ENCODE peak calls at places on chromosomes 5 and 9, in four cellular contexts. U is left ventricle myocardium inferior, K is heart right ventricle, D is A549. X is an unnamed sample.

GRCh38 chr9:123217148-123217585 is 51.2 kb downstream of the STRBP start:
- DNase-seq in K (no peak), D (no peak), U (no peak), X (no peak)

GRCh38 chr9:19411316-19411715 is 2.5 kb downstream of the ACER2 start:
- DNase-seq in K (no peak), D (no peak), U (no peak), X (no peak)

GRCh38 chr9:137374131-137374845 is 48.7 kb downstream of the EXD3 start:
- DNase-seq in U (no peak), D (no peak), K (no peak), X (no peak)

GRCh38 chr9:12695474-12695873 is 2.3 kb downstream of the TYRP1 start:
- DNase-seq in U (peak; percentile 27), D (no peak), K (no peak), X (no peak)

GRCh38 chr9:19998823-19999455 is 210.1 kb upstream of the SLC24A2 start:
- DNase-seq in U (no peak), K (no peak), D (no peak), X (no peak)

GRCh38 chr5:1435369-1435768 is 9.9 kb downstream of the SLC6A3 start:
- DNase-seq in K (no peak), D (no peak), U (no peak), X (no peak)

GRCh38 chr9:129509508-129509907 is 111.4 kb downstream of the C9orf50 start:
- DNase-seq in U (no peak), K (no peak), D (no peak), X (no peak)

GRCh38 chr9:134227451-134228411 is 63.4 kb upstream of the RNU6ATAC start:
- DNase-seq in D (no peak), K (no peak), U (no peak), X (no peak)

GRCh38 chr5:172380992-172381643 is 73.2 kb downstream of the SH3PXD2B start:
- DNase-seq in U (peak; percentile 75), D (no peak), K (peak; percentile 74), X (peak; percentile 89)

GRCh38 chr9:129359162-129359811 is 181.2 kb upstream of the IER5L start:
- DNase-seq in K (no peak), U (no peak), D (no peak), X (no peak)

GRCh38 chr5:123508441-123508840 is 3.5 kb upstream of the CSNK1G3 start:
- DNase-seq in D (no peak), K (no peak), U (no peak), X (no peak)

GRCh38 chr5:34865131-34865530 is 26.2 kb downstream of the TTC23L start:
- DNase-seq in U (no peak), D (no peak), K (no peak), X (no peak)

GRCh38 chr5:28403846-28404245 is 1365.5 kb upstream of the CDH9 start:
- DNase-seq in D (no peak), U (no peak), K (no peak), X (no peak)

GRCh38 chr5:42612997-42613396 is 143.6 kb upstream of the CCDC152 start:
- DNase-seq in U (no peak), K (no peak), D (no peak), X (no peak)

GRCh38 chr5:159805021-159805420 is 111.3 kb upstream of the ADRA1B start:
- DNase-seq in K (no peak), D (no peak), U (peak; percentile 25), X (no peak)

GRCh38 chr5:72955143-72955767 is 586 bp upstream of the FCHO2 start:
- DNase-seq in U (peak; percentile 86), D (no peak), K (peak; percentile 88), X (no peak)

GRCh38 chr5:111083323-111083722 is 8.8 kb upstream of the WDR36 start:
- DNase-seq in K (no peak), D (no peak), U (no peak), X (no peak)

GRCh38 chr9:92164490-92164889 is 49.3 kb upstream of the SPTLC1 start:
- DNase-seq in U (no peak), K (no peak), D (no peak), X (no peak)

GRCh38 chr5:78983601-78984000 is 1.5 kb downstream of the ARSB start:
- DNase-seq in U (no peak), K (no peak), D (no peak), X (no peak)

GRCh38 chr9:89234636-89235035 is 56.0 kb upstream of the SHC3 start:
- DNase-seq in D (peak; percentile 22), U (no peak), K (no peak), X (no peak)

GRCh38 chr9:13974891-13975290 is 339.1 kb downstream of the NFIB start:
- DNase-seq in D (no peak), K (no peak), U (no peak), X (no peak)

GRCh38 chr9:108467653-108468324 is 388.0 kb downstream of the ACTL7B start:
- DNase-seq in U (no peak), D (no peak), K (no peak), X (no peak)

GRCh38 chr5:639584-640213 is 27.6 kb downstream of the CEP72 start:
- DNase-seq in K (no peak), U (no peak), D (no peak), X (no peak)

GRCh38 chr9:32378496-32378895 is 5.9 kb upstream of the ACO1 start:
- DNase-seq in K (no peak), D (peak; percentile 64), U (no peak), X (peak; percentile 20)

GRCh38 chr5:54654211-54654610 is 136.7 kb downstream of the SNX18 start:
- DNase-seq in U (no peak), D (no peak), K (no peak), X (no peak)

GRCh38 chr5:138706655-138707480 is 46.4 kb upstream of the CTNNA1 start:
- DNase-seq in D (no peak), K (no peak), U (no peak), X (no peak)

GRCh38 chr9:38682713-38683112 is 37.2 kb downstream of the FAM240B start:
- DNase-seq in D (peak; percentile 73), K (no peak), U (no peak), X (no peak)

GRCh38 chr9:97109194-97109811 is 70.4 kb upstream of the CTSV start:
- DNase-seq in U (no peak), K (no peak), D (peak; percentile 9), X (peak; percentile 37)

GRCh38 chr5:141692919-141693848 is 11.2 kb upstream of the ARAP3 start:
- DNase-seq in K (no peak), D (no peak), U (no peak), X (no peak)

GRCh38 chr9:129012893-129013448 is 15.2 kb downstream of the SH3GLB2 start:
- DNase-seq in D (no peak), U (no peak), K (no peak), X (no peak)

GRCh38 chr5:154603978-154604679 is 126.1 kb upstream of the HAND1 start:
- DNase-seq in D (no peak), U (peak; percentile 29), K (peak; percentile 39), X (no peak)

GRCh38 chr9:75909776-75910175 is 19.3 kb downstream of the PCSK5 start:
- DNase-seq in D (no peak), U (no peak), K (no peak), X (no peak)

GRCh38 chr5:124718376-124718775 is 28.1 kb downstream of the ZNF608 start:
- DNase-seq in D (no peak), U (no peak), K (no peak), X (no peak)
- H3K4me3 ChIP-seq in D (no peak overlapping the region), U (no peak overlapping the region), K (no peak overlapping the region), X (no peak overlapping the region)

GRCh38 chr9:126869368-126869767 is 8.9 kb downstream of the ZBTB34 start:
- DNase-seq in K (no peak), U (no peak), D (no peak), X (no peak)
- H3K4me1 ChIP-seq in K (peaks cover 6% of the 10 kb centered on the region), U (peaks cover 40% of the 10 kb centered on the region), D (no peaks in the 10 kb centered on the region), X (no peaks in the 10 kb centered on the region)

GRCh38 chr9:131702911-131703310 is 37.0 kb downstream of the RAPGEF1 start:
- DNase-seq in U (no peak), K (no peak), D (no peak), X (no peak)

GRCh38 chr9:131704988-131705387 is 34.9 kb downstream of the RAPGEF1 start:
- DNase-seq in D (no peak), U (no peak), K (no peak), X (no peak)

GRCh38 chr9:131701789-131702337 is 38.0 kb downstream of the RAPGEF1 start:
- DNase-seq in K (no peak), D (no peak), U (no peak), X (no peak)

GRCh38 chr9:131706608-131706970 is 33.3 kb downstream of the RAPGEF1 start:
- DNase-seq in D (no peak), K (no peak), U (no peak), X (no peak)

DNA sequence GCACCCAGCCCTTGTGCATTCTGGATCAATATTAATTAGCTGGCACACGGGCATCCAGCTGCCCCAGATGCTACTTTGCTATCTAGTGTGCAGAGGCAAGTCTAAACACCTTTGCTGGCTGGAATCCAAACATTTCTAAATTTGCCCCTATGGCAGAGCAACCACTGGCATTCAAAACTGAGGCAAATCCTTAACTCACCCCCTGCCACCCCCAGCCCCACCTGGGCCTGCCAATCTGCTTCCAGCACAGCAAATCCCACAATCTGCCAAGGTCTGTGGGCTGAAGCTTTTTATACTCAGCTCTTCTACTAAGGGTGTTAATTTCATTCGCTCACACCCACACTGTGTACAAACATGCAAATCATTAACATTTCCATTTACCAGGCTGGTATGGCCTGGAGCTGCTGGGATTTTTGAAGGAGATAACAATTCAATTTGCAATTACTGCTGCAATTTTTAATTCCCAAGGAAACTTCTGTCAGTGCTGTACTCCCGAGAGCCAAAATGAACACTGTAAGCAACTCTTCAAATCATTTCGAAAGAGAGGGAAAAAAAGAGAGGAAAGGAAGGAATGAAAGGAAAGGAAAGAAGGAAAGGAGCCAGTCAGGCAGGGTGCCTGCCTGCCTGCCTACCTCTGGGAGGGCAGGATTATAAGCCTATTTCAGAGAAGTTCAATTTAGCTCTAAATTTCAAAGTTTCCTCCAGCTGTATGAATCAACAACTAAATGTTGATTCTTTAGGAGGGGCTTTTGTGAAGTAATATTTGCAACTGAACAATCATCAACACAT is 35.5 kb downstream of the RAPGEF1 start:
- DNase-seq in K (no peak), D (no peak), U (no peak), X (no peak)
- H3K4me3 ChIP-seq in K (no peak overlapping the region), D (no peak overlapping the region), U (peak overlapping the region; percentile 61), X (no peak overlapping the region)

GRCh38 chr5:96258692-96259091 is 174.4 kb downstream of the PCSK1 start:
- DNase-seq in D (no peak), U (no peak), K (no peak), X (no peak)

GRCh38 chr5:96259211-96259772 is 173.8 kb downstream of the PCSK1 start:
- DNase-seq in U (no peak), D (peak; percentile 35), K (no peak), X (no peak)

GRCh38 chr5:96254980-96255681 is 177.9 kb downstream of the PCSK1 start:
- DNase-seq in U (no peak), D (no peak), K (no peak), X (peak; percentile 27)

GRCh38 chr5:96257904-96258303 is 175.1 kb downstream of the PCSK1 start:
- DNase-seq in U (no peak), K (no peak), D (no peak), X (no peak)

DNA sequence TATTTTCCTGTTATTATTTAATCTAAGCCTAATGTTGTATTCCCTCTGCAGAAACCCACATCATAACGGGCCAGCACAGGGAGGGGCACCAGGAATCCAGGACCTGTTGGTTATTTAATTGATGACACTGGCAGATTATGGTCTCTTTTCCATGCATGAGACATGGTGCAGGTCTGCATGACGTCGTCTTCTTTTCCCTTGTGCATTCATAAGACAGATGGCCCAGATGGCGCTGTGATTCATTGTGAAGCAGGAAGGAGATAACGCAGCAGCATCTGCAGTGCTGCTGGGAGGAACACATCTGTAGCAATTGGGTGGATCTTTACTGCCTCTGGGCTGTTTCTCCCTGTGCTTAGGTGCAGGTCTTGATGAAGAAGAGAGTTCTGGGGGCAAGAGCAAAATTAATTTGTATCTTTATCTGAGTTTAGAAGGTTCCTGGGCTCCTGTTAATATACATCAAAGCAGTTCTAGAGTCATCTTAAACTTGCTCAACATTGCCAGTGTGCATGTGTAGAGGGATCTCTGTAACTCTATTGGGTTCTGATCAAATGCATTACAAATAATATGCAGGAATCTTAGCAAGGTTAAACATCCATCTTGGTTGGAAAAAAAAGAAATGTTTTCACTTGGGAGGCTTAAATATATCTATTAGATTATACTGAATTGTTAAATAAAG is 176.1 kb downstream of the PCSK1 start:
- DNase-seq in D (peak; percentile 54), U (no peak), K (no peak), X (no peak)
- H3K4me1 ChIP-seq in D (peaks cover 60% of the 10 kb centered on the region), U (peaks cover 17% of the 10 kb centered on the region), K (no peaks in the 10 kb centered on the region), X (no peaks in the 10 kb centered on the region)

X was measured in prostate gland.